ENCODE peak calls at places on chromosomes 2 and 18, in ten cellular contexts. One of them, this sample, is unnamed.

GRCh38 chr2:241310917-241311566 is 4.4 kb downstream of the HDLBP start:
- DNase-seq in AG10803: no peak
- DNase-seq in tibial nerve: no peak
- DNase-seq in kidney: no peak
- DNase-seq in HepG2: no peak
- DNase-seq in cardiac muscle cell: no peak
- DNase-seq in IMR-90: no peak
- DNase-seq in PC-9: no peak
- DNase-seq in AG04450: no peak
- DNase-seq in GM06990: peak
- DNase-seq in this sample: no peak

GRCh38 chr2:127638361-127639110 is 7.4 kb upstream of the GPR17 start:
- DNase-seq in AG10803: peak
- DNase-seq in cardiac muscle cell: peak
- DNase-seq in PC-9: peak
- DNase-seq in GM06990: no peak
- DNase-seq in AG04450: no peak
- DNase-seq in HepG2: no peak
- DNase-seq in kidney: no peak
- DNase-seq in tibial nerve: no peak
- DNase-seq in IMR-90: no peak
- DNase-seq in this sample: peak

GRCh38 chr18:37335337-37335736 is 230.3 kb downstream of the CELF4 start:
- DNase-seq in kidney: no peak
- DNase-seq in IMR-90: no peak
- DNase-seq in AG04450: no peak
- DNase-seq in HepG2: no peak
- DNase-seq in PC-9: no peak
- DNase-seq in tibial nerve: no peak
- DNase-seq in cardiac muscle cell: peak
- DNase-seq in GM06990: no peak
- DNase-seq in AG10803: peak
- DNase-seq in this sample: no peak

GRCh38 chr18:33821503-33821902 is 243.5 kb downstream of the ASXL3 start:
- DNase-seq in GM06990: no peak
- DNase-seq in cardiac muscle cell: peak
- DNase-seq in tibial nerve: no peak
- DNase-seq in HepG2: no peak
- DNase-seq in IMR-90: peak
- DNase-seq in kidney: no peak
- DNase-seq in PC-9: no peak
- DNase-seq in AG10803: peak
- DNase-seq in AG04450: no peak
- DNase-seq in this sample: no peak

GRCh38 chr2:189370719-189371118 is 70.6 kb upstream of the WDR75 start:
- DNase-seq in GM06990: no peak
- DNase-seq in IMR-90: peak
- DNase-seq in PC-9: no peak
- DNase-seq in tibial nerve: no peak
- DNase-seq in kidney: no peak
- DNase-seq in cardiac muscle cell: peak
- DNase-seq in HepG2: no peak
- DNase-seq in AG04450: no peak
- DNase-seq in AG10803: peak
- DNase-seq in this sample: no peak

GRCh38 chr2:176931588-176932563 is 280.7 kb upstream of the HNRNPA3 start:
- DNase-seq in kidney: no peak
- DNase-seq in AG04450: no peak
- DNase-seq in AG10803: peak
- DNase-seq in cardiac muscle cell: peak
- DNase-seq in IMR-90: no peak
- DNase-seq in GM06990: peak
- DNase-seq in tibial nerve: no peak
- DNase-seq in HepG2: no peak
- DNase-seq in PC-9: peak
- DNase-seq in this sample: no peak

GRCh38 chr2:200352631-200353030 is 46.1 kb downstream of the SPATS2L start:
- DNase-seq in AG04450: no peak
- DNase-seq in HepG2: peak
- DNase-seq in tibial nerve: no peak
- DNase-seq in PC-9: peak
- DNase-seq in kidney: no peak
- DNase-seq in AG10803: peak
- DNase-seq in cardiac muscle cell: peak
- DNase-seq in IMR-90: peak
- DNase-seq in GM06990: no peak
- DNase-seq in this sample: no peak

GRCh38 chr2:74081030-74081429 is 66.7 kb downstream of the BOLA3 start:
- DNase-seq in GM06990: no peak
- DNase-seq in kidney: no peak
- DNase-seq in AG04450: no peak
- DNase-seq in IMR-90: peak
- DNase-seq in tibial nerve: no peak
- DNase-seq in HepG2: no peak
- DNase-seq in AG10803: peak
- DNase-seq in cardiac muscle cell: no peak
- DNase-seq in PC-9: no peak
- DNase-seq in this sample: no peak

GRCh38 chr2:239594772-239595608 is 194.2 kb upstream of the HDAC4 start:
- DNase-seq in PC-9: no peak
- DNase-seq in AG10803: no peak
- DNase-seq in GM06990: no peak
- DNase-seq in IMR-90: no peak
- DNase-seq in AG04450: no peak
- DNase-seq in tibial nerve: peak
- DNase-seq in HepG2: no peak
- DNase-seq in cardiac muscle cell: no peak
- DNase-seq in kidney: peak
- DNase-seq in this sample: no peak

GRCh38 chr2:70340921-70341765 is 39.3 kb upstream of the FAM136A start:
- DNase-seq in IMR-90: peak
- DNase-seq in tibial nerve: no peak
- DNase-seq in GM06990: no peak
- DNase-seq in AG04450: no peak
- DNase-seq in PC-9: peak
- DNase-seq in kidney: no peak
- DNase-seq in HepG2: peak
- DNase-seq in cardiac muscle cell: peak
- DNase-seq in AG10803: peak
- DNase-seq in this sample: peak

GRCh38 chr2:105455488-105455991 is 56.7 kb upstream of the FHL2 start:
- DNase-seq in kidney: no peak
- DNase-seq in GM06990: no peak
- DNase-seq in PC-9: peak
- DNase-seq in AG10803: peak
- DNase-seq in tibial nerve: peak
- DNase-seq in AG04450: peak
- DNase-seq in IMR-90: peak
- DNase-seq in cardiac muscle cell: peak
- DNase-seq in HepG2: peak
- DNase-seq in this sample: peak

GRCh38 chr2:55707751-55708150 is 14.1 kb upstream of the PNPT1 start:
- DNase-seq in HepG2: no peak
- DNase-seq in kidney: no peak
- DNase-seq in PC-9: no peak
- DNase-seq in IMR-90: no peak
- DNase-seq in cardiac muscle cell: no peak
- DNase-seq in AG04450: no peak
- DNase-seq in GM06990: no peak
- DNase-seq in tibial nerve: no peak
- DNase-seq in AG10803: no peak
- DNase-seq in this sample: no peak

GRCh38 chr2:236642584-236643291 is 73.1 kb downstream of the ACKR3 start:
- DNase-seq in PC-9: peak
- DNase-seq in cardiac muscle cell: peak
- DNase-seq in kidney: peak
- DNase-seq in HepG2: peak
- DNase-seq in IMR-90: peak
- DNase-seq in AG04450: peak
- DNase-seq in tibial nerve: peak
- DNase-seq in GM06990: no peak
- DNase-seq in AG10803: peak
- DNase-seq in this sample: peak
- H3K4me3 ChIP-seq in PC-9: no peak
- H3K4me3 ChIP-seq in cardiac muscle cell: no peak
- H3K4me3 ChIP-seq in kidney: no peak
- H3K4me3 ChIP-seq in HepG2: no peak
- H3K4me3 ChIP-seq in IMR-90: no peak
- H3K4me3 ChIP-seq in AG04450: no peak
- H3K4me3 ChIP-seq in tibial nerve: no peak
- H3K4me3 ChIP-seq in GM06990: no peak
- H3K4me3 ChIP-seq in AG10803: peak
- H3K4me3 ChIP-seq in this sample: no peak

DNA sequence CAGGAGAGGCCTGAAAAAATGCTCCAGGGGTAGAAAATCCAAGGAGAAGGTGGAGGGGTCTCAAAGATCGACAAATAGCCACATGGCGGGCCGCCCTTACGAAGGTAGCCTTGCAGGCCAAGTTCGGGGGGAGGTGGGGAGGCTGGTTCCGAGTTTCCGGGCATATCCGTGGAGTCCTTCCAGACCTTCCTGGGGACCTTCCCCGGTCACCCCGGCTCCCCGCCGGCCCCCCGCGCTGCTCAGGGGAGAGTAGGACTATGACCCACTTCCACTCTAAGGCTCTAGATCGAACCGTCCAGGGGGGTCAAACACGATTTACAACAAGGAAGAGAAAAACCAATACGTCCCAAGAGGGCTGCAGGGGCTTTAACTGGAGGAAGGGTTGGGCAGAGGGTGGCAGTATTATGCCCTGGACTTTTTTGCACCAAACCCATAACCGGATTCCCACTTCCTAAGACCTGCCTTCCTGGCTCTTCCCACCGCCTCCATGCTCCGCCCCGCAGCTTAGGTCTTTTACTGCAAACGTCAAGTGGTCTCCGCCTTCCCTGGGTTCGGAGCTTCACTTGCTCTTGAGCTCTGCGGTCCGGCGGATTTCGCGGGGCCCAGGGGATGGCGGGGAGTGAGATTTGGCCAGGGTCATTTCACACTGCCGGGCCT is 789 bp upstream of the LYPD6 start:
- DNase-seq in kidney: peak
- DNase-seq in GM06990: no peak
- DNase-seq in AG10803: peak
- DNase-seq in IMR-90: peak
- DNase-seq in AG04450: no peak
- DNase-seq in PC-9: peak
- DNase-seq in tibial nerve: no peak
- DNase-seq in HepG2: peak
- DNase-seq in cardiac muscle cell: peak
- DNase-seq in this sample: peak
- TF ChIP-seq CTCF in kidney: no peak
- TF ChIP-seq CTCF in GM06990: no peak
- TF ChIP-seq CTCF in AG10803: no peak
- TF ChIP-seq CTCF in IMR-90: no peak
- TF ChIP-seq CTCF in AG04450: no peak
- TF ChIP-seq CTCF in PC-9: peak
- TF ChIP-seq CTCF in tibial nerve: no peak
- TF ChIP-seq CTCF in HepG2: no peak
- TF ChIP-seq CTCF in cardiac muscle cell: no peak
- TF ChIP-seq CTCF in this sample: no peak

GRCh38 chr2:219628235-219628985 is 980 bp downstream of the SLC4A3 start:
- DNase-seq in HepG2: no peak
- DNase-seq in PC-9: no peak
- DNase-seq in cardiac muscle cell: no peak
- DNase-seq in tibial nerve: no peak
- DNase-seq in GM06990: no peak
- DNase-seq in AG10803: no peak
- DNase-seq in IMR-90: no peak
- DNase-seq in AG04450: no peak
- DNase-seq in kidney: peak
- DNase-seq in this sample: no peak
- H3K4me3 ChIP-seq in HepG2: no peak
- H3K4me3 ChIP-seq in PC-9: peak
- H3K4me3 ChIP-seq in cardiac muscle cell: peak
- H3K4me3 ChIP-seq in tibial nerve: peak
- H3K4me3 ChIP-seq in GM06990: no peak
- H3K4me3 ChIP-seq in AG10803: peak
- H3K4me3 ChIP-seq in IMR-90: peak
- H3K4me3 ChIP-seq in AG04450: peak
- H3K4me3 ChIP-seq in kidney: no peak
- H3K4me3 ChIP-seq in this sample: no peak

GRCh38 chr2:214591359-214591758 is 180.5 kb downstream of the VWC2L start:
- DNase-seq in AG10803: no peak
- DNase-seq in AG04450: no peak
- DNase-seq in cardiac muscle cell: no peak
- DNase-seq in kidney: no peak
- DNase-seq in GM06990: no peak
- DNase-seq in IMR-90: peak
- DNase-seq in PC-9: peak
- DNase-seq in HepG2: peak
- DNase-seq in tibial nerve: no peak
- DNase-seq in this sample: no peak
- TF ChIP-seq CTCF in AG10803: no peak
- TF ChIP-seq CTCF in AG04450: peak
- TF ChIP-seq CTCF in cardiac muscle cell: no peak
- TF ChIP-seq CTCF in kidney: no peak
- TF ChIP-seq CTCF in GM06990: no peak
- TF ChIP-seq CTCF in IMR-90: peak
- TF ChIP-seq CTCF in PC-9: no peak
- TF ChIP-seq CTCF in HepG2: peak
- TF ChIP-seq CTCF in tibial nerve: no peak
- TF ChIP-seq CTCF in this sample: no peak

DNA sequence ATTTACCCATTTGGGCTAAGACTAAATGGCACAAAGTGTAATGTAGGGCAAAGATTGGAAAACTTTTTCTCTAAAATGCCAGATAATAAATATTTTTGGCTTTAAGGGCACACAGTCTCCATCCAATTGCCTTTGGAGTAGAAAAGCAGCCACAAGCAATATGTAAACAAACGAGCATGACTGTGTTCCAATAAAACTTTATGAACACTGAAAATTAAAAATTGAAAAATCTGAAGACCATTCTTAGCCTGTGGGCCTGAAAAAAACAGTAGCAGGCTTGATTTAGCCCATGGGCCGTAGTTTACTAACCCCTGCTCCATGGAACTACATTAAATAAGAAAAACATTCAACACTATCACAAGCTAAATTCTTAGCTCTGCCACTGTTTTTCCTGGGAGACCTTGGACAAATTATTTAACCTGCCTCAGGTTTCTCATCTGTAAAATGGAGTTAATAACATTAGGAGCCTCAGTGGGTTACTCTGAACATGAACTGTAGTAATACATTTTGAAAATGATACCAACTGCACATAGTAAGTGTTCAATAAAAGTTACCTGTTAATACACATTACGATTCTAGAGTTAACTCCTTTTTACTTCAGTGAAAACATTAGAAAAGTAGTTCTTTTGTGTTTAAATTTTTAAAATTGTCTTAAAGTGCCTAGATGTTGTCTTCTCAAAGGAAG is 1.3 kb downstream of the IFIH1 start:
- DNase-seq in AG04450: no peak
- DNase-seq in cardiac muscle cell: no peak
- DNase-seq in tibial nerve: no peak
- DNase-seq in HepG2: no peak
- DNase-seq in IMR-90: no peak
- DNase-seq in kidney: no peak
- DNase-seq in AG10803: no peak
- DNase-seq in PC-9: no peak
- DNase-seq in GM06990: no peak
- DNase-seq in this sample: no peak
- H3K4me3 ChIP-seq in AG04450: peak
- H3K4me3 ChIP-seq in cardiac muscle cell: no peak
- H3K4me3 ChIP-seq in tibial nerve: peak
- H3K4me3 ChIP-seq in HepG2: peak
- H3K4me3 ChIP-seq in IMR-90: no peak
- H3K4me3 ChIP-seq in kidney: peak
- H3K4me3 ChIP-seq in AG10803: peak
- H3K4me3 ChIP-seq in PC-9: peak
- H3K4me3 ChIP-seq in GM06990: peak
- H3K4me3 ChIP-seq in this sample: peak

This sample was measured in lung.